ENCODE peak calls at places on chromosomes 12 and 14, in five cellular contexts. One of them, this sample, is unnamed. For H3F3A, the result is how much of the 10 kb centered on the place peaks cover.

GRCh38 chr14:37819155-37820015 is 224.0 kb downstream of the TTC6 start:
- DNase-seq in PC-3: peak
- DNase-seq in GM23248: peak
- DNase-seq in MM.1S: no peak
- DNase-seq in GM23338: peak
- DNase-seq in this sample: no peak

GRCh38 chr14:22861651-22862050 is 9.9 kb upstream of the LRP10 start:
- DNase-seq in PC-3: no peak
- DNase-seq in GM23248: no peak
- DNase-seq in MM.1S: no peak
- DNase-seq in GM23338: no peak
- DNase-seq in this sample: no peak

GRCh38 chr14:26773906-26774593 is 176.2 kb upstream of the NOVA1 start:
- DNase-seq in PC-3: peak
- DNase-seq in GM23248: no peak
- DNase-seq in MM.1S: no peak
- DNase-seq in GM23338: no peak
- DNase-seq in this sample: no peak

GRCh38 chr12:58588771-58589170 is 331.5 kb downstream of the LRIG3 start:
- DNase-seq in PC-3: peak
- DNase-seq in GM23248: peak
- DNase-seq in MM.1S: no peak
- DNase-seq in GM23338: no peak
- DNase-seq in this sample: no peak

GRCh38 chr12:34126239-34126641 is 103.9 kb downstream of the ALG10 start:
- DNase-seq in PC-3: peak
- DNase-seq in GM23248: peak
- DNase-seq in MM.1S: no peak
- DNase-seq in GM23338: no peak
- DNase-seq in this sample: no peak

GRCh38 chr14:39763402-39763890 is 331.2 kb upstream of the FBXO33 start:
- DNase-seq in PC-3: no peak
- DNase-seq in GM23248: no peak
- DNase-seq in MM.1S: no peak
- DNase-seq in GM23338: no peak
- DNase-seq in this sample: no peak

GRCh38 chr12:90791445-90791844 is 163.5 kb downstream of the CCER1 start:
- DNase-seq in PC-3: no peak
- DNase-seq in GM23248: no peak
- DNase-seq in MM.1S: no peak
- DNase-seq in GM23338: no peak
- DNase-seq in this sample: no peak

GRCh38 chr12:128267246-128267622 is 264 bp downstream of the TMEM132C start:
- DNase-seq in PC-3: no peak
- DNase-seq in GM23248: no peak
- DNase-seq in MM.1S: no peak
- DNase-seq in GM23338: peak
- DNase-seq in this sample: no peak

GRCh38 chr12:105588126-105588525 is 257.6 kb downstream of the C12orf75 start:
- DNase-seq in PC-3: no peak
- DNase-seq in GM23248: no peak
- DNase-seq in MM.1S: no peak
- DNase-seq in GM23338: no peak
- DNase-seq in this sample: no peak

DNA sequence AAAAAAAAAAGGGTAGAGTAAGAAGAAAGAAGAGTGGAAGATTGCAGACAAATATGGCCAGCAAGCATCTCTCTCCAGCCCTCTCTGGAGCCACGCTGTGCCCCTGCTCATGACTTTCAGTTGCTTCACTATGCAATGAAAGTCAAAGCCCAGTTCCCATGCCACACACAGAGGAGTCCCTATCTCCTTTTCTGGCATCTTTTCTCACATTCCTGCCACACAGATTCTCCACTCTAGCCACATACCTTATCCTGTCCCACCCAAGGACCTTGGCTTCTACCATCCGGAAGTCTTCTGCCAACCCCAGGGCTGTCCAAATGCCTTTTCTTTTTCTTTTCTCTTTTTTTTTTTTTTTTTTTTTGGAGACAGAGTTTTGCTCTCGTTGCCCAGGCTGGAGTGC is 39.3 kb upstream of the CAPRIN2 start:
- DNase-seq in PC-3: peak
- DNase-seq in GM23248: peak
- DNase-seq in MM.1S: no peak
- DNase-seq in GM23338: no peak
- DNase-seq in this sample: no peak
- H3F3A ChIP-seq in PC-3: under half
- H3F3A ChIP-seq in GM23248: under half
- H3F3A ChIP-seq in MM.1S: under half
- H3F3A ChIP-seq in GM23338: under half
- H3F3A ChIP-seq in this sample: under half

GRCh38 chr14:24365600-24366374 is 2.2 kb upstream of the NFATC4 start:
- DNase-seq in PC-3: peak
- DNase-seq in GM23248: peak
- DNase-seq in MM.1S: peak
- DNase-seq in GM23338: peak
- DNase-seq in this sample: peak
- TF ChIP-seq EZH2 in PC-3: no peak
- TF ChIP-seq EZH2 in GM23248: no peak
- TF ChIP-seq EZH2 in MM.1S: no peak
- TF ChIP-seq EZH2 in GM23338: no peak
- TF ChIP-seq EZH2 in this sample: no peak

GRCh38 chr12:75707983-75708382 is 196.6 kb upstream of the KRR1 start:
- DNase-seq in PC-3: no peak
- DNase-seq in GM23248: no peak
- DNase-seq in MM.1S: no peak
- DNase-seq in GM23338: no peak
- DNase-seq in this sample: no peak

GRCh38 chr12:75706786-75707605 is 195.6 kb upstream of the KRR1 start:
- DNase-seq in PC-3: no peak
- DNase-seq in GM23248: peak
- DNase-seq in MM.1S: no peak
- DNase-seq in GM23338: no peak
- DNase-seq in this sample: no peak

GRCh38 chr12:75704664-75705063 is 193.3 kb upstream of the KRR1 start:
- DNase-seq in PC-3: no peak
- DNase-seq in GM23248: no peak
- DNase-seq in MM.1S: no peak
- DNase-seq in GM23338: no peak
- DNase-seq in this sample: no peak

GRCh38 chr12:75704208-75704607 is 192.8 kb upstream of the KRR1 start:
- DNase-seq in PC-3: no peak
- DNase-seq in GM23248: no peak
- DNase-seq in MM.1S: no peak
- DNase-seq in GM23338: no peak
- DNase-seq in this sample: no peak

DNA sequence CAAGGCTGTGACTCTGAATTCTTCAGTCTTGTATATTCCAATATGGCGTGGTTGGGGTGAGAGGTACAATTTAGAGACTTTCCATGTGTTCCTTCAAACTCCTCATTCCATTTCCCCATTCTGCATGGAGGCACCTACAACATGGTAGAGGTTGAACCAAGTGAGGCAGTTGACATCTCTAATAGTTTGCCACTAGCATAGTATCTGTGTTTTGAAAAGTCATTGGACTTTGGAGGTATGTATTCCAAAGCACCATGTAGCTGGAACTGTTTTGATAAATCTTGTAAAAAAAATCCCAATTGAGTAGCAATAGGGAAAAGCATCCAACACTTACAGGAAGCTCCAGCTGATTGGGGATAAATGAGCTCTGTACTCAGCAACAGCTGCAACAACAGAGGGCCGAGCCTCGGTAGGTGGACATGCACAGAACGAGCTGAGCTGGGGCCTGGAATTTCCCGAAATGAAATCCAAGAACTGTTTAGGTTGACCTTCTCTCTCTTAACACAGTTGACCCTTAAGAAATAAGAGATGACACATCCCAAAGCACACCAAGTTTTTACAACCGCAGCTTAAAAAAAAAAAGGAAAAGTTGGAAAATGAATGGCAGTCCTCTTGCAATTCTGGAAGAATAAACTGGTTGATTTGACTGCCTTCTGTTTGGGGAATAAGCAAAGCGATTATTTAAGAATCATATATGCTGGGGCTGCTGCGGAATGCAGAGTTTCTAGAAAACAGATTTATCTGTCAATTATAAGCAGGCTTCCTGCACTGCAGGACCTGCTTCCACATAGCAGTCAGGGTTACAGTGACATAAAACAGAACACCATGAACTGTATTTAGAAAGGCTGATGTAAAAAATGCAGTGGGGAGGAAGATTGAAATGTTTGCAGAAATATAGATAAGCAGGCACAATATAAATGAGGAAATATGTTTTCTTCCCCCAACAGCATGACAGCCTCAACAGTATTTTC is 194.6 kb upstream of the KRR1 start:
- DNase-seq in PC-3: peak
- DNase-seq in GM23248: peak
- DNase-seq in MM.1S: no peak
- DNase-seq in GM23338: no peak
- DNase-seq in this sample: no peak
- H2AFZ ChIP-seq in PC-3: no peak
- H2AFZ ChIP-seq in GM23248: peak
- H2AFZ ChIP-seq in MM.1S: no peak
- H2AFZ ChIP-seq in GM23338: no peak
- H2AFZ ChIP-seq in this sample: no peak

DNA sequence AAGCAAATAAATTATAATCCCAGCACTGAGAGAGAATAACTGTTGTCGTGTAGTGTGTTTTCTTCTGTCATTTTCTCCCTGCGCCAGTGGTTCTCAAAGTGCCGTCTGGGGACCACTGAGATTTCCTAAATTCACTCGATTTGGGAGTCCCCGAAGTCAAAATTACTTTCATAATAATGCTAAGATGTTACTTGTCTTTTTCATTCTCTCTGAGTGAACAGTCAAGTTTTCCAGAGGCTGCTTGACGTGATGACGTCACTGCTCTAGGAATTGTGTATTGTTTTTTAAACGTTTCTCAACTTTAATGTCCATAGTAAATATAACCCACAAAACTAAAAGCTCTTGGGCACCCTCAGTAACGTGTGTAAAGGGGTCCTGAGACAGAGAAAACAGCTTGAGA is 796 bp upstream of the POP5 start:
- DNase-seq in PC-3: peak
- DNase-seq in GM23248: peak
- DNase-seq in MM.1S: no peak
- DNase-seq in GM23338: no peak
- DNase-seq in this sample: no peak
- H3F3A ChIP-seq in PC-3: under half
- H3F3A ChIP-seq in GM23248: under half
- H3F3A ChIP-seq in MM.1S: under half
- H3F3A ChIP-seq in GM23338: under half
- H3F3A ChIP-seq in this sample: under half

GRCh38 chr14:66507722-66508546 is at the start of gene GPHN:
- DNase-seq in PC-3: peak
- DNase-seq in GM23248: peak
- DNase-seq in MM.1S: peak
- DNase-seq in GM23338: peak
- DNase-seq in this sample: peak

GRCh38 chr14:66507181-66507721 is 696 bp upstream of the GPHN start:
- DNase-seq in PC-3: peak
- DNase-seq in GM23248: no peak
- DNase-seq in MM.1S: no peak
- DNase-seq in GM23338: peak
- DNase-seq in this sample: no peak

GRCh38 chr14:66509874-66510273 is 1.9 kb downstream of the GPHN start:
- DNase-seq in PC-3: no peak
- DNase-seq in GM23248: peak
- DNase-seq in MM.1S: no peak
- DNase-seq in GM23338: peak
- DNase-seq in this sample: peak

GRCh38 chr14:66508547-66508845 is 549 bp downstream of the GPHN start:
- DNase-seq in PC-3: no peak
- DNase-seq in GM23248: no peak
- DNase-seq in MM.1S: no peak
- DNase-seq in GM23338: no peak
- DNase-seq in this sample: no peak

GRCh38 chr14:66508846-66509621 is 1.1 kb downstream of the GPHN start:
- DNase-seq in PC-3: peak
- DNase-seq in GM23248: peak
- DNase-seq in MM.1S: peak
- DNase-seq in GM23338: peak
- DNase-seq in this sample: peak
- TF ChIP-seq EZH2 in PC-3: no peak
- TF ChIP-seq EZH2 in GM23248: no peak
- TF ChIP-seq EZH2 in MM.1S: no peak
- TF ChIP-seq EZH2 in GM23338: no peak
- TF ChIP-seq EZH2 in this sample: peak

GRCh38 chr12:72178871-72179270 is 93.3 kb upstream of the TRHDE start:
- DNase-seq in PC-3: no peak
- DNase-seq in GM23248: no peak
- DNase-seq in MM.1S: no peak
- DNase-seq in GM23338: no peak
- DNase-seq in this sample: no peak
- H2AFZ ChIP-seq in PC-3: no peak
- H2AFZ ChIP-seq in GM23248: no peak
- H2AFZ ChIP-seq in MM.1S: no peak
- H2AFZ ChIP-seq in GM23338: no peak
- H2AFZ ChIP-seq in this sample: no peak

DNA sequence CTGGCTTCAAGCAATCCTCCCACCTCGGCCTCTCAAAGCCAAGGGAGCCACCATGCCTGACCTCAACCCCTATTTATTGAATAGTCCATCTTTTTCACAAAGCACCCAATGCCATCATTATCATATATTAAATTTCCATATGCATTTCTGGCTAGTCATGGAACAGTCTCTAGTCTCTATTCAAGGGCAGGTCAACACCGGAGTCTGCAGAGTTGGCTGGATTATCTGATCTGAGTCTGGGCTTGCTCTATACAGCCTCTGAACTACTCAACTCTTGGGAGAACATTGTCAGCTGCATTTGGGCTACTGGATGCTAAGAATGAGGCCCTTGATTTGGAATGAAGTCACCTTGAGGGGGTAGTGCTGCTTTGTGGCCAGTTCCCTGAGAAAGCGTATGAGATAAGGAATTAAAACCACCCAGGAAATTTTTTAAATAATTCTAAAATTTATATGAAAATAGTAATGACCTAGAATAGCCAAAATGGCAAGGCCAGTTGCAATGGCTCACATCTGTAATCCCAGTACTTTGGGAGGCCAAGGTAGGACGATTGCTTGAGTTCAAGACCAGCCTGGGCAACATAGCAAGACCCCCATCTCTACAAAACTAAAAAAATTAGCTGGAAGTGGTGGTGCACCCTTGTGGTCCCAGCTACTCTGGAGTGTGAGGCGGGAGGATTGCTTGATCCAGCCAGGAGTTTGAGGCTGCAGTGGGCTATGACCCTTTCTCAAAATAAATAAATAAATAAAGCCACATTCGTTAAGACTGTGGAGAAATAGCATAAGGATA is 6.9 kb upstream of the NAA25 start:
- DNase-seq in PC-3: no peak
- DNase-seq in GM23248: no peak
- DNase-seq in MM.1S: no peak
- DNase-seq in GM23338: no peak
- DNase-seq in this sample: no peak
- H3F3A ChIP-seq in PC-3: under half
- H3F3A ChIP-seq in GM23248: under half
- H3F3A ChIP-seq in MM.1S: under half
- H3F3A ChIP-seq in GM23338: under half
- H3F3A ChIP-seq in this sample: under half